ENCODE peak calls at places on chromosomes 2 and 18, in eight cellular contexts. One of them, this sample, is unnamed.

GRCh38 chr18:65567372-65567771 is 183.4 kb upstream of the CDH7 start:
- DNase-seq in GM23248: no peak
- DNase-seq in spleen: no peak
- DNase-seq in mucosa of descending colon: no peak
- DNase-seq in astrocyte of the spinal cord: peak
- DNase-seq in cardiac muscle cell: peak
- DNase-seq in AG10803: no peak
- DNase-seq in heart left ventricle: no peak
- DNase-seq in this sample: peak

GRCh38 chr2:121335294-121336290 is 50.6 kb upstream of the TFCP2L1 start:
- DNase-seq in GM23248: no peak
- DNase-seq in astrocyte of the spinal cord: peak
- DNase-seq in AG10803: no peak
- DNase-seq in heart left ventricle: no peak
- DNase-seq in cardiac muscle cell: no peak
- DNase-seq in spleen: peak
- DNase-seq in mucosa of descending colon: peak
- DNase-seq in this sample: no peak

GRCh38 chr18:51417643-51418483 is 220.4 kb upstream of the MEX3C start:
- DNase-seq in heart left ventricle: no peak
- DNase-seq in astrocyte of the spinal cord: no peak
- DNase-seq in cardiac muscle cell: no peak
- DNase-seq in AG10803: no peak
- DNase-seq in GM23248: no peak
- DNase-seq in spleen: no peak
- DNase-seq in mucosa of descending colon: no peak
- DNase-seq in this sample: no peak

GRCh38 chr2:195543902-195544894 is 112.8 kb upstream of the SLC39A10 start:
- DNase-seq in GM23248: peak
- DNase-seq in cardiac muscle cell: no peak
- DNase-seq in heart left ventricle: no peak
- DNase-seq in mucosa of descending colon: no peak
- DNase-seq in AG10803: no peak
- DNase-seq in astrocyte of the spinal cord: peak
- DNase-seq in spleen: no peak
- DNase-seq in this sample: peak

GRCh38 chr18:46464926-46465655 is 191.9 kb downstream of the LOXHD1 start:
- DNase-seq in mucosa of descending colon: no peak
- DNase-seq in heart left ventricle: no peak
- DNase-seq in cardiac muscle cell: no peak
- DNase-seq in GM23248: no peak
- DNase-seq in AG10803: no peak
- DNase-seq in astrocyte of the spinal cord: no peak
- DNase-seq in spleen: peak
- DNase-seq in this sample: no peak

GRCh38 chr2:241011751-241012510 is 13.5 kb downstream of the SNED1 start:
- DNase-seq in cardiac muscle cell: no peak
- DNase-seq in AG10803: no peak
- DNase-seq in heart left ventricle: no peak
- DNase-seq in mucosa of descending colon: no peak
- DNase-seq in GM23248: no peak
- DNase-seq in spleen: peak
- DNase-seq in astrocyte of the spinal cord: no peak
- DNase-seq in this sample: no peak

GRCh38 chr2:58475756-58476155 is 234.6 kb upstream of the FANCL start:
- DNase-seq in AG10803: no peak
- DNase-seq in spleen: no peak
- DNase-seq in astrocyte of the spinal cord: no peak
- DNase-seq in heart left ventricle: no peak
- DNase-seq in mucosa of descending colon: no peak
- DNase-seq in cardiac muscle cell: no peak
- DNase-seq in GM23248: no peak
- DNase-seq in this sample: no peak

GRCh38 chr2:146108993-146109392 is 1589.1 kb upstream of the ZEB2 start:
- DNase-seq in mucosa of descending colon: no peak
- DNase-seq in AG10803: no peak
- DNase-seq in astrocyte of the spinal cord: no peak
- DNase-seq in GM23248: no peak
- DNase-seq in spleen: no peak
- DNase-seq in heart left ventricle: no peak
- DNase-seq in cardiac muscle cell: no peak
- DNase-seq in this sample: no peak

GRCh38 chr2:10524841-10525572 is 76.9 kb upstream of the ODC1 start:
- DNase-seq in mucosa of descending colon: no peak
- DNase-seq in AG10803: no peak
- DNase-seq in GM23248: no peak
- DNase-seq in heart left ventricle: no peak
- DNase-seq in cardiac muscle cell: no peak
- DNase-seq in spleen: peak
- DNase-seq in astrocyte of the spinal cord: no peak
- DNase-seq in this sample: no peak

GRCh38 chr2:70124983-70125480 is 37.8 kb downstream of the PCBP1 start:
- DNase-seq in astrocyte of the spinal cord: peak
- DNase-seq in AG10803: peak
- DNase-seq in GM23248: peak
- DNase-seq in spleen: peak
- DNase-seq in cardiac muscle cell: peak
- DNase-seq in heart left ventricle: peak
- DNase-seq in mucosa of descending colon: peak
- DNase-seq in this sample: peak

GRCh38 chr18:74353169-74353775 is 37.6 kb downstream of the C18orf63 start:
- DNase-seq in cardiac muscle cell: peak
- DNase-seq in AG10803: peak
- DNase-seq in GM23248: peak
- DNase-seq in astrocyte of the spinal cord: peak
- DNase-seq in heart left ventricle: peak
- DNase-seq in spleen: no peak
- DNase-seq in mucosa of descending colon: peak
- DNase-seq in this sample: peak

GRCh38 chr2:134131681-134132486 is 122.0 kb upstream of the MGAT5 start:
- DNase-seq in mucosa of descending colon: no peak
- DNase-seq in cardiac muscle cell: no peak
- DNase-seq in GM23248: no peak
- DNase-seq in astrocyte of the spinal cord: no peak
- DNase-seq in spleen: no peak
- DNase-seq in AG10803: no peak
- DNase-seq in heart left ventricle: no peak
- DNase-seq in this sample: no peak

GRCh38 chr2:171208648-171209047 is 48.0 kb upstream of the TLK1 start:
- DNase-seq in heart left ventricle: no peak
- DNase-seq in AG10803: no peak
- DNase-seq in spleen: no peak
- DNase-seq in mucosa of descending colon: no peak
- DNase-seq in GM23248: no peak
- DNase-seq in cardiac muscle cell: no peak
- DNase-seq in astrocyte of the spinal cord: no peak
- DNase-seq in this sample: no peak
- H3K4me3 ChIP-seq in heart left ventricle: no peak
- H3K4me3 ChIP-seq in AG10803: no peak
- H3K4me3 ChIP-seq in spleen: no peak
- H3K4me3 ChIP-seq in mucosa of descending colon: no peak
- H3K4me3 ChIP-seq in GM23248: no peak
- H3K4me3 ChIP-seq in cardiac muscle cell: no peak
- H3K4me3 ChIP-seq in astrocyte of the spinal cord: no peak
- H3K4me3 ChIP-seq in this sample: no peak

GRCh38 chr2:160467086-160467485 is 26.5 kb downstream of the RBMS1 start:
- DNase-seq in heart left ventricle: no peak
- DNase-seq in astrocyte of the spinal cord: no peak
- DNase-seq in cardiac muscle cell: no peak
- DNase-seq in spleen: no peak
- DNase-seq in AG10803: no peak
- DNase-seq in GM23248: no peak
- DNase-seq in mucosa of descending colon: no peak
- DNase-seq in this sample: no peak

GRCh38 chr2:160472839-160473251 is 20.8 kb downstream of the RBMS1 start:
- DNase-seq in cardiac muscle cell: no peak
- DNase-seq in mucosa of descending colon: no peak
- DNase-seq in spleen: no peak
- DNase-seq in astrocyte of the spinal cord: peak
- DNase-seq in GM23248: no peak
- DNase-seq in AG10803: no peak
- DNase-seq in heart left ventricle: no peak
- DNase-seq in this sample: no peak

GRCh38 chr2:160471950-160472349 is 21.7 kb downstream of the RBMS1 start:
- DNase-seq in astrocyte of the spinal cord: no peak
- DNase-seq in heart left ventricle: no peak
- DNase-seq in mucosa of descending colon: no peak
- DNase-seq in GM23248: peak
- DNase-seq in AG10803: peak
- DNase-seq in cardiac muscle cell: no peak
- DNase-seq in spleen: no peak
- DNase-seq in this sample: peak

GRCh38 chr2:160469164-160469563 is 24.4 kb downstream of the RBMS1 start:
- DNase-seq in AG10803: no peak
- DNase-seq in heart left ventricle: no peak
- DNase-seq in cardiac muscle cell: no peak
- DNase-seq in astrocyte of the spinal cord: no peak
- DNase-seq in spleen: no peak
- DNase-seq in GM23248: peak
- DNase-seq in mucosa of descending colon: no peak
- DNase-seq in this sample: no peak

GRCh38 chr2:160469615-160470204 is 23.9 kb downstream of the RBMS1 start:
- DNase-seq in AG10803: peak
- DNase-seq in astrocyte of the spinal cord: no peak
- DNase-seq in GM23248: peak
- DNase-seq in heart left ventricle: no peak
- DNase-seq in cardiac muscle cell: no peak
- DNase-seq in spleen: no peak
- DNase-seq in mucosa of descending colon: no peak
- DNase-seq in this sample: peak
- H3K4me3 ChIP-seq in AG10803: no peak
- H3K4me3 ChIP-seq in astrocyte of the spinal cord: no peak
- H3K4me3 ChIP-seq in GM23248: peak
- H3K4me3 ChIP-seq in heart left ventricle: no peak
- H3K4me3 ChIP-seq in cardiac muscle cell: no peak
- H3K4me3 ChIP-seq in spleen: no peak
- H3K4me3 ChIP-seq in mucosa of descending colon: no peak
- H3K4me3 ChIP-seq in this sample: no peak

DNA sequence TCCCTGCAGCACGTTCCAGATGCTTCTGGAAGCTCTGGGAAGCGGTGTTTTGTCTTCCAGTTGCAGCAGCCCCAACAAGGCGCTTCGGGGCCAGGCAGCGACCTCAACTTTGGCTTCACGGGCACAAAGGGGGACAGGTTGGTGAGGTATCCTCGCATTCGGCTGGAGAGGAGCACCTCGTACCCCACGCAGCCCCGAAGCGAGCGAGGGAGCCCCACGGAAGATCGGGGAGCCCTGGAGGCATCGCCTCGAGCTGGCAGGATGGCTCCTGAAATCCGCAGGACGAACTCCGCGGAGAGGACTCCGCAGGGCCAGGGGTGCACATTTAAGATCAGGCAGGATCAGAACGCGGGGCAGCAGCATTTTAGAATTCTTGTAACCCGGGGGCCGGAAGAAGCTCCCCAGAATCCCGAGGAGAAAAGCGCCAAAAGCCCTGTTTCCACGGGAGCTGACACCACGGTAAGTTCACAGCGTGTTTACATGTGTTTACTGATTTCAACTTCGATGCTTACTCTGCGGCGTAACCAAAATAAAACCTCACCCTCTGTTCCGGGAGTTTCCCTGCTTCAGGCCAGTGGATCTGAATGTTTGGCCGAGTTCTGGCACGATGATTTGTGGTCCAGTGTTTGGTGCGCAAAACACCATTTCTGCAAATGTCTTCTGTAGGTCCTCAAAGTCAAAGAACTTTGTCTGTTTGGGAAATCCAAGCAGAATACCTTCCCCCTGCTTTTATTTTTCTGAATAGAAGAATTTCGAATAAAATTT is 212.5 kb downstream of the NEDD4L start:
- DNase-seq in heart left ventricle: no peak
- DNase-seq in astrocyte of the spinal cord: no peak
- DNase-seq in mucosa of descending colon: no peak
- DNase-seq in spleen: no peak
- DNase-seq in cardiac muscle cell: no peak
- DNase-seq in AG10803: no peak
- DNase-seq in GM23248: no peak
- DNase-seq in this sample: no peak
- H3K4me3 ChIP-seq in heart left ventricle: peak
- H3K4me3 ChIP-seq in astrocyte of the spinal cord: no peak
- H3K4me3 ChIP-seq in mucosa of descending colon: no peak
- H3K4me3 ChIP-seq in spleen: no peak
- H3K4me3 ChIP-seq in cardiac muscle cell: no peak
- H3K4me3 ChIP-seq in AG10803: no peak
- H3K4me3 ChIP-seq in GM23248: no peak
- H3K4me3 ChIP-seq in this sample: no peak

GRCh38 chr2:217978536-217979150 is 24.2 kb downstream of the TNS1 start:
- DNase-seq in cardiac muscle cell: peak
- DNase-seq in AG10803: no peak
- DNase-seq in heart left ventricle: no peak
- DNase-seq in GM23248: no peak
- DNase-seq in mucosa of descending colon: no peak
- DNase-seq in spleen: peak
- DNase-seq in astrocyte of the spinal cord: no peak
- DNase-seq in this sample: no peak

GRCh38 chr2:217979151-217979811 is 23.5 kb downstream of the TNS1 start:
- DNase-seq in heart left ventricle: no peak
- DNase-seq in astrocyte of the spinal cord: peak
- DNase-seq in GM23248: peak
- DNase-seq in cardiac muscle cell: no peak
- DNase-seq in mucosa of descending colon: peak
- DNase-seq in AG10803: peak
- DNase-seq in spleen: peak
- DNase-seq in this sample: peak

GRCh38 chr2:217976301-217976700 is 26.5 kb downstream of the TNS1 start:
- DNase-seq in AG10803: no peak
- DNase-seq in GM23248: no peak
- DNase-seq in heart left ventricle: no peak
- DNase-seq in spleen: peak
- DNase-seq in cardiac muscle cell: no peak
- DNase-seq in mucosa of descending colon: no peak
- DNase-seq in astrocyte of the spinal cord: no peak
- DNase-seq in this sample: no peak

GRCh38 chr2:217980036-217980435 is 22.8 kb downstream of the TNS1 start:
- DNase-seq in cardiac muscle cell: no peak
- DNase-seq in mucosa of descending colon: no peak
- DNase-seq in heart left ventricle: no peak
- DNase-seq in GM23248: peak
- DNase-seq in astrocyte of the spinal cord: no peak
- DNase-seq in spleen: peak
- DNase-seq in AG10803: peak
- DNase-seq in this sample: no peak

DNA sequence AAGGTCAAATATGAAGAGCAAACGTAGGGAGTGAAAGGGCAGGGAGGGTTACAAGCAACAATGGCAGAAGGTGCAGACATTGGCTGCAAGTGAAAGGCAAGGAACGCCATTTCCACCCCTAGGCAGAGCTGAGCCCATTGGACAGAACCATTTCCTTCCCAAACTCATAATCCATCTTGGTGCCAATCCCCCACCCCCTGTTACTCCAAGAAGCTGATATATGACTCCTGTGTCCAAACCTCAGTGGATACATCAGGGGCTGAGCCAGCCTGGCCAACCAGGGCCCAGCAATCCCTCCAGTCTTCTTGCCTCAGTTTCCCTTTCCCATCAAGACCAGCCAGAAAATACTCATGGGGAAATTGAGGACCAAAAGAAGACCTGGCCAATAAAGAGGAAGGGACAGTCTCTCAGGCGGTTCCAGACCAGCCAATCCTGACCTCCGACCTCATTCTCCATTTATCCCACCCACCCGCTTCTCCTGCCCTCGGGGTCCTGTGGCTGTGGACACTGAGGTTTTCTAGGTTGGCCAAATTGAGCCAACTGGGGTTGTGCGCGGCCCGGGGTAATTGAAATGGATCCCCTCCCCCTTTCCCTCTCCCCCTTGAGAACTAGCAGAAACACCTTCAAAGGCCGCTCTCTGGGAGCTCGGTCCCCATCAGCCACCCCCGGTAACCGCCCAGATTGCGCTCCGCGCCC is 24.8 kb downstream of the TNS1 start:
- DNase-seq in AG10803: no peak
- DNase-seq in mucosa of descending colon: no peak
- DNase-seq in heart left ventricle: no peak
- DNase-seq in spleen: peak
- DNase-seq in cardiac muscle cell: no peak
- DNase-seq in GM23248: no peak
- DNase-seq in astrocyte of the spinal cord: no peak
- DNase-seq in this sample: no peak
- H3K4me3 ChIP-seq in AG10803: no peak
- H3K4me3 ChIP-seq in mucosa of descending colon: no peak
- H3K4me3 ChIP-seq in heart left ventricle: peak
- H3K4me3 ChIP-seq in spleen: peak
- H3K4me3 ChIP-seq in cardiac muscle cell: peak
- H3K4me3 ChIP-seq in GM23248: no peak
- H3K4me3 ChIP-seq in astrocyte of the spinal cord: no peak
- H3K4me3 ChIP-seq in this sample: no peak

This sample was measured in cardiac fibroblast.